ENCODE peak calls at places on chromosomes 6 and 20, in ten cellular contexts. Z is astrocyte of the cerebellum, V is transverse colon, U is adrenal gland, R is Peyer's patch, I is fibroblast of lung, D is bronchial epithelial cell, E is pancreas, W is thoracic aorta, L is ovary. S is an unnamed sample.
A peak's percentile ranks its signal among the peaks of the same experiment; 100 is the strongest.

GRCh38 chr20:51380401-51381385 is 161.8 kb downstream of the NFATC2 start:
- DNase-seq in D (no peak), W (no peak), V (no peak), I (no peak), L (no peak), U (no peak), Z (no peak), E (no peak), R (peak; percentile 34), S (no peak)

GRCh38 chr6:105346052-105346451 is 56.8 kb downstream of the PREP start:
- DNase-seq in D (peak; percentile 85), Z (peak; percentile 39), V (no peak), W (no peak), U (no peak), L (no peak), E (no peak), I (peak; percentile 93), R (no peak), S (peak; percentile 90)

GRCh38 chr6:32188381-32189081 is 1.5 kb downstream of the PBX2 start:
- DNase-seq in E (no peak), L (peak; percentile 73), Z (no peak), U (no peak), V (no peak), R (no peak), W (no peak), D (no peak), I (peak; percentile 22), S (peak; percentile 25)

GRCh38 chr6:24472181-24472580 is 17.2 kb downstream of the GPLD1 start:
- DNase-seq in W (no peak), E (no peak), U (no peak), R (no peak), Z (no peak), L (no peak), I (peak; percentile 5), V (no peak), D (peak; percentile 29), S (no peak)

GRCh38 chr6:157804448-157805327 is 18.4 kb upstream of the SNX9 start:
- DNase-seq in U (no peak), Z (no peak), R (no peak), W (no peak), D (no peak), V (no peak), E (no peak), L (no peak), I (no peak), S (no peak)

GRCh38 chr6:57040011-57040410 is 6.5 kb upstream of the KIAA1586 start:
- DNase-seq in V (no peak), E (no peak), U (no peak), D (no peak), R (no peak), Z (no peak), W (no peak), L (no peak), I (no peak), S (no peak)

GRCh38 chr6:141421378-141421777 is 711.3 kb upstream of the GJE1 start:
- DNase-seq in W (no peak), D (peak; percentile 96), L (no peak), R (no peak), V (no peak), E (no peak), U (no peak), I (peak; percentile 89), Z (peak; percentile 65), S (peak; percentile 74)

GRCh38 chr6:133814797-133815196 is 74.1 kb upstream of the TCF21 start:
- DNase-seq in R (no peak), Z (no peak), L (peak; percentile 69), E (no peak), I (peak; percentile 66), D (peak; percentile 82), W (no peak), V (no peak), U (no peak), S (peak; percentile 79)

GRCh38 chr6:158323561-158323958 is 11.3 kb downstream of the TULP4 start:
- DNase-seq in E (no peak), I (no peak), D (no peak), U (no peak), V (no peak), L (no peak), Z (no peak), R (no peak), W (no peak), S (no peak)

GRCh38 chr6:52233975-52234823 is 10.1 kb downstream of the IL17F start:
- DNase-seq in D (peak; percentile 69), E (peak; percentile 47), W (no peak), Z (peak; percentile 12), L (no peak), U (peak; percentile 40), I (peak; percentile 57), V (peak; percentile 24), R (no peak), S (peak; percentile 38)

GRCh38 chr6:106025655-106026054 is 60.5 kb upstream of the PRDM1 start:
- DNase-seq in E (no peak), U (no peak), W (no peak), I (peak; percentile 48), D (no peak), L (no peak), R (no peak), Z (no peak), V (no peak), S (peak; percentile 45)

GRCh38 chr6:120077489-120077888 is 727.9 kb upstream of the MAN1A1 start:
- DNase-seq in U (no peak), Z (no peak), L (no peak), D (peak; percentile 18), I (no peak), W (no peak), V (no peak), R (no peak), E (no peak), S (peak; percentile 15)
- TF ChIP-seq CTCF in U (no peak), Z (peak; percentile 32), L (no peak), D (peak; percentile 45), I (no peak), W (no peak), V (no peak), R (no peak), E (no peak), S (peak; percentile 8)

DNA sequence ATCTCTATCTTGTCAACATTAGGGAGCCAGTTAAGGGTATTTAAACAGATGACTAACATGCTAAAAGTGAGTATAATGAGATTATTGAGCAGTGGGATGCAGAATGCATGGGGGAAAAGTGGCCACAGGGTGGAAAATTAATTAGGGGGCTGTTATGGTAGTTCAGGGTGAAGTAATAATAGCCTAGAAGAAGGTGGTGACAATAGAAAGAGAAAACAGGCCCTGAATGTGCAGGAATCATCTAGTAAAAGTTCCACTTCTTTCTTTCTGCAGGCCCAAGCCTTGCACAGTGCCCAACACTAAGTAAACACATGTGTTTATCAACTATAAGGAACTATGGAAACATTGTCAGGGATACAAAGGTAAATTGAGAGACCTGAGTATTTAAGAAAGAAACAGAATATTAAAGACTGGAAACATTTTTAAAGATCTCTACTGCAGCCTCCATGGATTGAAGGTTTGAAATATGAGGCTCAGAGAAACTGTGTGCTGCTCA is 7.1 kb upstream of the MYB start:
- DNase-seq in Z (no peak), U (no peak), D (no peak), I (no peak), W (no peak), E (no peak), L (no peak), R (no peak), V (no peak), S (no peak)
- H3K4me3 ChIP-seq in Z (no peak overlapping the region), U (no peak overlapping the region), D (no peak overlapping the region), I (no peak overlapping the region), W (no peak overlapping the region), E (no peak overlapping the region), L (no peak overlapping the region), R (no peak overlapping the region), V (no peak overlapping the region), S (no peak overlapping the region)

DNA sequence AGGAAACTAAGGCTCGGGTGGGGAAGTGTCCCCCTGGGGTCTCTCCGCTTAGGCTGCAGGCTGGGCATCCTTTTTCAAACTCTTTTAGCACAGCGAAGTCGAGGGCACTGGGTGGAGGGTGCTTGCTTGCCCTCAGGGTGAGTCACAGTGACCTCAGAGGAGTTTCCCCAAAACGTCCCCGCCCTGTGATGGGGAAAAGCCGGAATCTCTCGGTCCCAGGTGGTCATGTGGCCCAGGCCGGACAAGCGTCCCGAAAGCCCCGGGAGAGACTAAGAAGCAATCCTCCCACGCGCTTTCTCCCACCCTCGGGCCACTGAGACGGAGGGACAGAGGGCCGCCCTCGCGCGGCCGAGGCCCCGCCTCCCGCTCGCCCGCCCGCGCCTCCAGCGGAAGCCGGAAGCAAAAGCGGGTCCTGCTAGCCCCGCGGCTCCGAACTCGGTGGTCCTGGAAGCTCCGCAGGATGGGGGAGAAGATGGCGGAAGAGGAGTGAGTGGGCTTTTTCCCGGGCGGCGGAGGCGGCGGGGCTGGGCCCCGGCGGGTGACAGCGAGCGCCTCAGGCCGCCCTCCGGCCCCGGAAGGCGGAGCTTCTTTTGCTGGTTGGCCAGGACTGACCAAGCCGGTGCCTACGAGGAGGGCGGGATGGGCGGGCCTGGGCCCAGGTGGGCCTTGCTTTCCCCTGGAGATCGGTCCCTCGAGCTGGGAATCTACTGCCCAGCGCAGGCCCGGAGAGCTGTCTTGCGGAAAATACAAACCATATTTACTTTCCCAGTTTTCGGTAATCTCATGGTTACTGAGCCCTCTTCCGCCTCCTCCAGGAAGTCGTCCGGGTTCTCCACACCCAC is at the start of gene SLC9A8:
- DNase-seq in L (peak; percentile 91), Z (peak; percentile 37), R (peak; percentile 79), E (peak; percentile 84), D (peak; percentile 83), I (peak; percentile 82), V (peak; percentile 89), U (peak; percentile 93), W (peak; percentile 91), S (peak; percentile 93)
- TF ChIP-seq CTCF in L (peak; percentile 79), Z (peak; percentile 47), R (peak; percentile 54), E (no peak), D (peak; percentile 42), I (no peak), V (peak; percentile 37), U (peak; percentile 16), W (peak; percentile 54), S (no peak)

DNA sequence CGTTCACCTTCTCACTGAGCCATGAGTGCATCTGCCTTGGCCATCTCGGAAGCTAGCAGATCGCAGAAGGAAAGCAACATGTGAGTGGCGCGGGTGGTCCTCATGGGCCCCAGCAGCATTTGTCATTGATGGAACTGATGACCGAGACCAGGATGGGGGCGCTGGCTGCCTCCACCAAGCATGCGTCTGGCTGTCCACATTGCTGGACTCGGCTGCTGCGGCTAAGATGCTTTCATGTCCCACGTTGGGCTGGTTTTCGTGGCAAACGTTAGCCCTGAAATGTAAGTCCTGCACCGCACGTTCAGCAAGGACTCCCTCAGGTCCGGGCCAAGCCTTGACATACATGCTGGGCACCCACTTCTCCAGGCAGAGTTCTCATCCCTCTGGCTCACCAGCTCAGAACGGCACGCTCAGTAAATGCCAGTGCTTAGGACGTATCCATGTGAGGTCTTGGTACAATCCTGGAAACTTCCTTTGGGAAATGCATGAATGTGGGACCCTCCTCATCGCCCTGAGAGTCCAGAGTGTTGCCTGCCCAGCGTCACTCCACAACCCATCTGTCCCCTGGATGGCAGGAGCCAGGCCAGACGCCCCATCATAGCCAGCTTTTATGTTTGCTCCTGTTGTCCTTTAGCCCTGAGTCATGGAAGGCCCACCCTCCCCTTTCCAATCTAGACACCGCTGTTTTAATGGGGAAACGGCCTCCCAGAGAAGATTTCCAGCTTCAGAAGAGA is 8.4 kb downstream of the SLCO4A1 start:
- DNase-seq in W (no peak), V (no peak), E (no peak), I (no peak), R (no peak), Z (no peak), D (no peak), U (no peak), L (no peak), S (no peak)
- H3K4me3 ChIP-seq in W (no peak overlapping the region), V (peak overlapping the region; percentile 16), E (no peak overlapping the region), I (no peak overlapping the region), R (peak overlapping the region; percentile 37), Z (no peak overlapping the region), D (no peak overlapping the region), U (no peak overlapping the region), L (no peak overlapping the region), S (no peak overlapping the region)

GRCh38 chr20:62782149-62782892 is 14.0 kb upstream of the MRGBP start:
- DNase-seq in U (no peak), R (no peak), W (no peak), E (no peak), Z (no peak), I (no peak), V (no peak), L (no peak), D (no peak), S (peak; percentile 44)
- TF ChIP-seq CTCF in U (no peak), R (no peak), W (no peak), E (no peak), Z (peak; percentile 7), I (no peak), V (no peak), L (no peak), D (no peak), S (peak; percentile 52)

S was measured in cardiac fibroblast.